ENCODE peak calls at places on chromosome 1, in four cellular contexts. Y is tibial nerve, P is IMR-90, Z is heart right ventricle. G is an unnamed sample. For H3K27me3, the result is how much of the 10 kb centered on the place peaks cover.

GRCh38 chr1:42006836-42007235 is 88.1 kb upstream of the HIVEP3 start:
- DNase-seq in Y (no peak), P (peak), Z (no peak), G (no peak)

GRCh38 chr1:230090194-230090711 is 23.2 kb downstream of the GALNT2 start:
- DNase-seq in Y (no peak), P (peak), Z (no peak), G (no peak)

GRCh38 chr1:202624781-202625108 is 85.5 kb downstream of the SYT2 start:
- DNase-seq in Y (no peak), P (peak), Z (no peak), G (no peak)

GRCh38 chr1:89761901-89762300 is 58.9 kb upstream of the LRRC8D start:
- DNase-seq in Y (no peak), P (no peak), Z (no peak), G (no peak)

GRCh38 chr1:23896491-23896890 is 16.7 kb downstream of the CNR2 start:
- DNase-seq in Y (no peak), P (no peak), Z (no peak), G (no peak)

GRCh38 chr1:154329551-154330131 is 4.3 kb downstream of the ATP8B2 start:
- DNase-seq in Y (no peak), P (no peak), Z (no peak), G (no peak)

GRCh38 chr1:77687519-77687906 is 5.1 kb upstream of the ZZZ3 start:
- DNase-seq in Y (no peak), P (no peak), Z (peak), G (no peak)

GRCh38 chr1:49465486-49466185 is 558.1 kb downstream of the AGBL4 start:
- DNase-seq in Y (no peak), P (no peak), Z (no peak), G (no peak)

GRCh38 chr1:154419620-154420020 is 14.5 kb downstream of the IL6R start:
- DNase-seq in Y (peak), P (peak), Z (peak), G (peak)

GRCh38 chr1:37575692-37576091 is 19.0 kb downstream of the DNALI1 start:
- DNase-seq in Y (no peak), P (peak), Z (no peak), G (no peak)

GRCh38 chr1:202622388-202622787 is 87.9 kb downstream of the SYT2 start:
- DNase-seq in Y (no peak), P (no peak), Z (no peak), G (no peak)

GRCh38 chr1:180926164-180926981 is 13.7 kb downstream of the KIAA1614 start:
- DNase-seq in Y (no peak), P (peak), Z (peak), G (no peak)

GRCh38 chr1:181117648-181118449 is 29.3 kb downstream of the IER5 start:
- DNase-seq in Y (no peak), P (peak), Z (no peak), G (peak)

DNA sequence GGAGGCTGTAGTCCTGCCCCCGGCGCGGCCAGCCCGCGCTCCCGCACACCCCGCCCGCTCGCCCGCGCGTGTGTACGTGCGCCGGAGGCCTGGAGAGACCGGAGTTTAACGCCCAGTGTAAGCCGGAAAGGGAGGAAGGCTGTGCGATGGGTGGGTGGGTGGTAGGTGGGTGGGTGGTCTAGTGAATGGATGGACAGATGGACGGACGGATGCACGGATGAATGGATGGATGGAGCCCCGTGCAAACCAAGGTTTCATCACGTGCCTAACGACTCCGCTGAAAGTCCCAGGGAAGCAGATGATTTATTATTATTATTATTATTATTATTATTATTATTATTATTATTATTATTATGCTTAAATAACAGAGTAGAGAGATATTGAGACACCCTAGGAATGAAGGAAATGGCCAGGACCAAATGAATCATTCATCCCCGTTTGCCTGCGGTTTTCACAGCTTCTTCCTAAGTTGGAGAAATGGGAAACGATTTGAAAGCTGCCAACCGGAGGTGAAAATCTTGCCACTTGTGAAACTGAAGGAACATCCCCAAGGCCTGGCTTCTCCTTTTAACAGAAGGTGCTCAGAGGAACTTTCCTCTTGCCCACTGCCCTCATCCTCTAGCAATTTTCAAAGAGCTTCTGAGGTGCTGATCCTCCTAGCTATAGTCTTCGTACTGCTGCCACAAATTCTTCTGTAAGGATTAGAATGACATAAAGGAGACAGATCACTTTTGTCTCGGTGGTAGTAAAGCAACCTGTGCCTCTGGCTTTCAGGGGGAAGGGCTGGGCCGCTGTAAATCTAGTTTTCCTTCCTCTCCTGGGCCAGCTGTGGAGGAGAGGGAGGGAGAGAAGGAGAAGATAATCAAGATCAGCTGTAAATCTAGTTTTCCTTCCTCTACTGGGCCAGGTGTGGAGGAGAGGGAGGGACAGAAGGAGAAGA is 631 bp upstream of the RGS7 start:
- DNase-seq in Y (no peak), P (no peak), Z (no peak), G (no peak)
- H3K4me3 ChIP-seq in Y (no peak), P (peak), Z (peak), G (no peak)

DNA sequence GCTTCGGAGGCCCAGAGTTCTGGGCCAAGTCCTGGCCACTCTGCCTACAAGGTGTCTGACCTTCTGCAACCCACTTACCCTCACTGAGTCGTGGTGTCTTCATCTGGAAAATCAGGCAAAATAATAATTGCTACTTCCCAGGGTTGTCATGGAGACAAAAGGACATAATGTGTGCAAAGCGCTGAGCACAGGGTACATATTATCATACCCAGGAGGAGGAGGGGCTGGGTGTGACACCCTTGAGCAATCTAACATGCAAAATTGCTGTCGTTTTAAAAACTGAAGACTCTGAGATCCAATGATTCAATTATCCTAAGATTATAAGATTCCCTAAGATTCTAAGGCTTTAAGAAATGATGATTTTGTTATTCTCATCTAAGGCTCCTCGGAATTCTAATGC is 459.5 kb downstream of the PTPRU start:
- DNase-seq in Y (no peak), P (no peak), Z (no peak), G (no peak)
- H3K27me3 ChIP-seq in Y (under half), P (under half), Z (under half), G (under half)

DNA sequence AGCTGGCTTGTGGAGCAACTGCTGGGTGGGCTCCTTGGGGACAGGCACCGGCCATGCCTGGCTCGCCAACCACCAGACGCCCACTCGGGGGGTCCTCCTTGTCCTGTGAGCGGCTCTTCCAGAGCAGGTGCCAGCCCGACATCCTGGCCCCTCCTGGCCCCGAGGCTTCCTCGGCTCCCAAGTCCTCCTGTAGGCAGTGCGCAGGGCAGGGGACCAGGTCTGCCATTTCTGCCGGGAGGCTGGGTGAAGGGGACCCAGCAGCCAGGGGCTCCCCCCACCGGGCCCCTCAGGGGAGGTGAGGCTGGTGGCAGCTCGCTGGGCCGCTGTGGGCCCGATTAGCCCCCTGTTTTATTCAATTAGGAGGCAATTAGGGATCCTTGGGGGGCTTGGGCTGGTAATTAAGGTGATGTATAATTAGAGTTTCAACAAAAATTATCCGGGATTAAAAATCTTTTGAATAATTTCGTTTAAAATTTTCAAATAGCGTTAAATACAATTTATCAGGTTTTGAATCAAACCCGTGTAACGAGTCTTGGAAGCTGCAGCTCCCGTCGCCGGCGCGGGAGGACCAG is 4.0 kb downstream of the PRDM16 start:
- DNase-seq in Y (no peak), P (no peak), Z (no peak), G (no peak)
- H3K4me3 ChIP-seq in Y (peak), P (no peak), Z (peak), G (no peak)

GRCh38 chr1:46497665-46498064 is 8.0 kb downstream of the DMBX1 start:
- DNase-seq in Y (no peak), P (no peak), Z (no peak), G (no peak)
- H3K27me3 ChIP-seq in Y (under half), P (half or more), Z (half or more), G (under half)

GRCh38 chr1:82979593-82980230 is 1019.2 kb downstream of the TTLL7 start:
- DNase-seq in Y (no peak), P (no peak), Z (no peak), G (no peak)
- H3K4me3 ChIP-seq in Y (no peak), P (no peak), Z (no peak), G (no peak)

G was measured in lung.